ENCODE peak calls at places on chromosomes 4 and X, in four cellular contexts. One of them, this sample, is unnamed. For H3K36me3, the result is how much of the 10 kb centered on the place peaks cover.

GRCh38 chr4:185128272-185129119 is 14.6 kb upstream of the SLC25A4 start:
- DNase-seq in OCI-LY7: no peak
- DNase-seq in transverse colon: peak
- DNase-seq in naive thymus-derived CD4-positive, alpha-beta T cell: no peak
- DNase-seq in this sample: peak

GRCh38 chrX:50680990-50681389 is 133.0 kb downstream of the SHROOM4 start:
- DNase-seq in OCI-LY7: no peak
- DNase-seq in transverse colon: no peak
- DNase-seq in naive thymus-derived CD4-positive, alpha-beta T cell: no peak
- DNase-seq in this sample: no peak

GRCh38 chr4:150012851-150013360 is 65.3 kb upstream of the DCLK2 start:
- DNase-seq in OCI-LY7: no peak
- DNase-seq in transverse colon: no peak
- DNase-seq in naive thymus-derived CD4-positive, alpha-beta T cell: no peak
- DNase-seq in this sample: no peak

GRCh38 chrX:40950546-40950945 is 134.7 kb upstream of the USP9X start:
- DNase-seq in OCI-LY7: no peak
- DNase-seq in transverse colon: no peak
- DNase-seq in naive thymus-derived CD4-positive, alpha-beta T cell: no peak
- DNase-seq in this sample: no peak

GRCh38 chr4:31236635-31237173 is 516.5 kb downstream of the PCDH7 start:
- DNase-seq in OCI-LY7: no peak
- DNase-seq in transverse colon: no peak
- DNase-seq in naive thymus-derived CD4-positive, alpha-beta T cell: no peak
- DNase-seq in this sample: no peak

GRCh38 chrX:38061335-38061734 is 55.0 kb downstream of the SYTL5 start:
- DNase-seq in OCI-LY7: no peak
- DNase-seq in transverse colon: no peak
- DNase-seq in naive thymus-derived CD4-positive, alpha-beta T cell: no peak
- DNase-seq in this sample: peak

GRCh38 chr4:8176547-8177399 is 18.2 kb upstream of the ABLIM2 start:
- DNase-seq in OCI-LY7: peak
- DNase-seq in transverse colon: peak
- DNase-seq in naive thymus-derived CD4-positive, alpha-beta T cell: peak
- DNase-seq in this sample: peak

GRCh38 chrX:136750364-136750763 is 30.4 kb downstream of the ARHGEF6 start:
- DNase-seq in OCI-LY7: no peak
- DNase-seq in transverse colon: no peak
- DNase-seq in naive thymus-derived CD4-positive, alpha-beta T cell: no peak
- DNase-seq in this sample: peak

GRCh38 chr4:130563185-130563890 is 1467.4 kb downstream of the C4orf33 start:
- DNase-seq in OCI-LY7: no peak
- DNase-seq in transverse colon: no peak
- DNase-seq in naive thymus-derived CD4-positive, alpha-beta T cell: no peak
- DNase-seq in this sample: peak

GRCh38 chr4:3135155-3136011 is 60.9 kb downstream of the HTT start:
- DNase-seq in OCI-LY7: no peak
- DNase-seq in transverse colon: no peak
- DNase-seq in naive thymus-derived CD4-positive, alpha-beta T cell: no peak
- DNase-seq in this sample: no peak

GRCh38 chr4:164952551-164952950 is 24.9 kb downstream of the TRIM61 start:
- DNase-seq in OCI-LY7: peak
- DNase-seq in transverse colon: no peak
- DNase-seq in naive thymus-derived CD4-positive, alpha-beta T cell: no peak
- DNase-seq in this sample: no peak

GRCh38 chrX:71578253-71579135 is at the start of gene GCNA:
- DNase-seq in OCI-LY7: no peak
- DNase-seq in transverse colon: no peak
- DNase-seq in naive thymus-derived CD4-positive, alpha-beta T cell: no peak
- DNase-seq in this sample: no peak

GRCh38 chr4:168480991-168481588 is 798 bp upstream of the DDX60L start:
- DNase-seq in OCI-LY7: peak
- DNase-seq in transverse colon: peak
- DNase-seq in naive thymus-derived CD4-positive, alpha-beta T cell: peak
- DNase-seq in this sample: peak

GRCh38 chr4:76251448-76252270 is at the start of gene FAM47E:
- DNase-seq in OCI-LY7: no peak
- DNase-seq in transverse colon: peak
- DNase-seq in naive thymus-derived CD4-positive, alpha-beta T cell: peak
- DNase-seq in this sample: peak

GRCh38 chrX:41556958-41557357 is 109.8 kb downstream of the NYX start:
- DNase-seq in OCI-LY7: peak
- DNase-seq in transverse colon: no peak
- DNase-seq in naive thymus-derived CD4-positive, alpha-beta T cell: no peak
- DNase-seq in this sample: no peak

GRCh38 chr4:173135241-173135847 is 33.3 kb upstream of the GALNT7 start:
- DNase-seq in OCI-LY7: no peak
- DNase-seq in transverse colon: no peak
- DNase-seq in naive thymus-derived CD4-positive, alpha-beta T cell: no peak
- DNase-seq in this sample: peak

GRCh38 chr4:81195475-81195874 is 19.5 kb downstream of the PRKG2 start:
- DNase-seq in OCI-LY7: no peak
- DNase-seq in transverse colon: no peak
- DNase-seq in naive thymus-derived CD4-positive, alpha-beta T cell: no peak
- DNase-seq in this sample: no peak

GRCh38 chrX:151870603-151871002 is 42.1 kb upstream of the MAGEA4 start:
- DNase-seq in OCI-LY7: no peak
- DNase-seq in transverse colon: no peak
- DNase-seq in naive thymus-derived CD4-positive, alpha-beta T cell: no peak
- DNase-seq in this sample: peak

GRCh38 chr4:164613761-164614277 is 140.1 kb upstream of the SMIM31 start:
- DNase-seq in OCI-LY7: no peak
- DNase-seq in transverse colon: no peak
- DNase-seq in naive thymus-derived CD4-positive, alpha-beta T cell: no peak
- DNase-seq in this sample: peak

GRCh38 chr4:76981649-76982048 is 32.1 kb downstream of the SEPTIN11 start:
- DNase-seq in OCI-LY7: no peak
- DNase-seq in transverse colon: no peak
- DNase-seq in naive thymus-derived CD4-positive, alpha-beta T cell: no peak
- DNase-seq in this sample: no peak

GRCh38 chr4:72567821-72568620 is 1.0 kb downstream of the ADAMTS3 start:
- DNase-seq in OCI-LY7: no peak
- DNase-seq in transverse colon: peak
- DNase-seq in naive thymus-derived CD4-positive, alpha-beta T cell: no peak
- DNase-seq in this sample: peak

GRCh38 chr4:141079393-141079930 is 53.8 kb downstream of the RNF150 start:
- DNase-seq in OCI-LY7: no peak
- DNase-seq in transverse colon: no peak
- DNase-seq in naive thymus-derived CD4-positive, alpha-beta T cell: no peak
- DNase-seq in this sample: no peak

GRCh38 chrX:30570505-30570904 is 7.1 kb downstream of the TASL start:
- DNase-seq in OCI-LY7: peak
- DNase-seq in transverse colon: no peak
- DNase-seq in naive thymus-derived CD4-positive, alpha-beta T cell: no peak
- DNase-seq in this sample: peak

GRCh38 chrX:47854474-47854873 is 17.8 kb downstream of the ZNF81 start:
- DNase-seq in OCI-LY7: peak
- DNase-seq in transverse colon: peak
- DNase-seq in naive thymus-derived CD4-positive, alpha-beta T cell: peak
- DNase-seq in this sample: no peak

GRCh38 chr4:41881931-41882621 is 53.2 kb upstream of the TMEM33 start:
- DNase-seq in OCI-LY7: no peak
- DNase-seq in transverse colon: no peak
- DNase-seq in naive thymus-derived CD4-positive, alpha-beta T cell: no peak
- DNase-seq in this sample: no peak

GRCh38 chrX:154727418-154728323 is 23.2 kb downstream of the GAB3 start:
- DNase-seq in OCI-LY7: no peak
- DNase-seq in transverse colon: peak
- DNase-seq in naive thymus-derived CD4-positive, alpha-beta T cell: no peak
- DNase-seq in this sample: peak

GRCh38 chr4:180932365-180933001 is 1310.7 kb upstream of the TENM3 start:
- DNase-seq in OCI-LY7: peak
- DNase-seq in transverse colon: no peak
- DNase-seq in naive thymus-derived CD4-positive, alpha-beta T cell: no peak
- DNase-seq in this sample: no peak

GRCh38 chr4:183335369-183335940 is 13.2 kb upstream of the CLDN24 start:
- DNase-seq in OCI-LY7: no peak
- DNase-seq in transverse colon: no peak
- DNase-seq in naive thymus-derived CD4-positive, alpha-beta T cell: no peak
- DNase-seq in this sample: peak

GRCh38 chr4:139553751-139554670 is 2.0 kb downstream of the SETD7 start:
- DNase-seq in OCI-LY7: no peak
- DNase-seq in transverse colon: no peak
- DNase-seq in naive thymus-derived CD4-positive, alpha-beta T cell: no peak
- DNase-seq in this sample: no peak

GRCh38 chr4:130722370-130722769 is 1626.4 kb downstream of the C4orf33 start:
- DNase-seq in OCI-LY7: no peak
- DNase-seq in transverse colon: no peak
- DNase-seq in naive thymus-derived CD4-positive, alpha-beta T cell: no peak
- DNase-seq in this sample: no peak

GRCh38 chr4:26287748-26288147 is 33.1 kb upstream of the RBPJ start:
- DNase-seq in OCI-LY7: no peak
- DNase-seq in transverse colon: no peak
- DNase-seq in naive thymus-derived CD4-positive, alpha-beta T cell: no peak
- DNase-seq in this sample: no peak

GRCh38 chr4:80036306-80036705 is 36.7 kb downstream of the ANTXR2 start:
- DNase-seq in OCI-LY7: no peak
- DNase-seq in transverse colon: no peak
- DNase-seq in naive thymus-derived CD4-positive, alpha-beta T cell: no peak
- DNase-seq in this sample: no peak

GRCh38 chr4:76585897-76586360 is 150.9 kb downstream of the SHROOM3 start:
- DNase-seq in OCI-LY7: no peak
- DNase-seq in transverse colon: peak
- DNase-seq in naive thymus-derived CD4-positive, alpha-beta T cell: no peak
- DNase-seq in this sample: peak

GRCh38 chrX:3326721-3327120 is 19.7 kb downstream of the MXRA5 start:
- DNase-seq in OCI-LY7: no peak
- DNase-seq in transverse colon: no peak
- DNase-seq in naive thymus-derived CD4-positive, alpha-beta T cell: no peak
- DNase-seq in this sample: no peak

GRCh38 chr4:6916587-6917444 is 7.2 kb downstream of the TBC1D14 start:
- DNase-seq in OCI-LY7: no peak
- DNase-seq in transverse colon: peak
- DNase-seq in naive thymus-derived CD4-positive, alpha-beta T cell: no peak
- DNase-seq in this sample: no peak

GRCh38 chr4:113645771-113646455 is 115.6 kb downstream of the CAMK2D start:
- DNase-seq in OCI-LY7: no peak
- DNase-seq in transverse colon: peak
- DNase-seq in naive thymus-derived CD4-positive, alpha-beta T cell: no peak
- DNase-seq in this sample: peak

GRCh38 chr4:54217642-54218486 is 11.2 kb upstream of the PDGFRA start:
- DNase-seq in OCI-LY7: peak
- DNase-seq in transverse colon: peak
- DNase-seq in naive thymus-derived CD4-positive, alpha-beta T cell: peak
- DNase-seq in this sample: peak

GRCh38 chrX:70398899-70399298 is 24.2 kb upstream of the GDPD2 start:
- DNase-seq in OCI-LY7: peak
- DNase-seq in transverse colon: no peak
- DNase-seq in naive thymus-derived CD4-positive, alpha-beta T cell: peak
- DNase-seq in this sample: peak
- H3K36me3 ChIP-seq in OCI-LY7: half or more
- H3K36me3 ChIP-seq in transverse colon: under half
- H3K36me3 ChIP-seq in naive thymus-derived CD4-positive, alpha-beta T cell: under half
- H3K36me3 ChIP-seq in this sample: under half

GRCh38 chr4:146186556-146186955 is 11.0 kb downstream of the LSM6 start:
- DNase-seq in OCI-LY7: no peak
- DNase-seq in transverse colon: no peak
- DNase-seq in naive thymus-derived CD4-positive, alpha-beta T cell: no peak
- DNase-seq in this sample: peak

GRCh38 chr4:146193628-146194027 is 18.1 kb downstream of the LSM6 start:
- DNase-seq in OCI-LY7: no peak
- DNase-seq in transverse colon: no peak
- DNase-seq in naive thymus-derived CD4-positive, alpha-beta T cell: no peak
- DNase-seq in this sample: no peak

GRCh38 chr4:146194212-146194611 is 18.7 kb downstream of the LSM6 start:
- DNase-seq in OCI-LY7: no peak
- DNase-seq in transverse colon: no peak
- DNase-seq in naive thymus-derived CD4-positive, alpha-beta T cell: no peak
- DNase-seq in this sample: no peak

GRCh38 chr4:146192060-146192459 is 16.5 kb downstream of the LSM6 start:
- DNase-seq in OCI-LY7: no peak
- DNase-seq in transverse colon: peak
- DNase-seq in naive thymus-derived CD4-positive, alpha-beta T cell: no peak
- DNase-seq in this sample: peak

GRCh38 chr4:146190393-146190910 is 14.9 kb downstream of the LSM6 start:
- DNase-seq in OCI-LY7: no peak
- DNase-seq in transverse colon: no peak
- DNase-seq in naive thymus-derived CD4-positive, alpha-beta T cell: no peak
- DNase-seq in this sample: peak
- H3K36me3 ChIP-seq in OCI-LY7: half or more
- H3K36me3 ChIP-seq in transverse colon: under half
- H3K36me3 ChIP-seq in naive thymus-derived CD4-positive, alpha-beta T cell: under half
- H3K36me3 ChIP-seq in this sample: under half

GRCh38 chr4:40124690-40125089 is 68.0 kb downstream of the N4BP2 start:
- DNase-seq in OCI-LY7: no peak
- DNase-seq in transverse colon: no peak
- DNase-seq in naive thymus-derived CD4-positive, alpha-beta T cell: peak
- DNase-seq in this sample: no peak

GRCh38 chr4:40121515-40121914 is 64.9 kb downstream of the N4BP2 start:
- DNase-seq in OCI-LY7: no peak
- DNase-seq in transverse colon: no peak
- DNase-seq in naive thymus-derived CD4-positive, alpha-beta T cell: no peak
- DNase-seq in this sample: peak

GRCh38 chr4:40119344-40119743 is 62.7 kb downstream of the N4BP2 start:
- DNase-seq in OCI-LY7: no peak
- DNase-seq in transverse colon: no peak
- DNase-seq in naive thymus-derived CD4-positive, alpha-beta T cell: no peak
- DNase-seq in this sample: no peak

DNA sequence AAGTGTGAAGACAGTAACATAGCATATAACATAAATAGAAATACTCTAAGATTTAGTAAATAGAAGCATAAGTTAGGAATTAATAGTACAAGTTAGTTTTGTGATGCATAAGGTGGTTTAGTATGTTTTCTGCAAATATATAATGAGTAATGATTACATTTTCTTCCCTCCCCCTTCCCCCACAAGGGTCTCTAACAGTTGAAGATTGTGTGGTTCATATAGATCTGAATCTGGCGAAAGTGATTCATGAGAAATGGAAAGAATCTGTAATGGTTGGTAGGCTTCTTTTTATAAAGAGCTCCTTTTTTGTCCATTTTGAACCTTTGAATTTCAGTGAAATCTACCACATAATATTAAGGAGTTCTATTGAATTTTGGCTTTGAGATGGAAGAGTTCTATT is 66.3 kb downstream of the N4BP2 start:
- DNase-seq in OCI-LY7: no peak
- DNase-seq in transverse colon: no peak
- DNase-seq in naive thymus-derived CD4-positive, alpha-beta T cell: no peak
- DNase-seq in this sample: no peak
- H3K36me3 ChIP-seq in OCI-LY7: under half
- H3K36me3 ChIP-seq in transverse colon: under half
- H3K36me3 ChIP-seq in naive thymus-derived CD4-positive, alpha-beta T cell: under half
- H3K36me3 ChIP-seq in this sample: under half

GRCh38 chr4:107648178-107648991 is 71.6 kb downstream of the PAPSS1 start:
- DNase-seq in OCI-LY7: no peak
- DNase-seq in transverse colon: no peak
- DNase-seq in naive thymus-derived CD4-positive, alpha-beta T cell: no peak
- DNase-seq in this sample: no peak

GRCh38 chr4:107645604-107646003 is 74.4 kb downstream of the PAPSS1 start:
- DNase-seq in OCI-LY7: no peak
- DNase-seq in transverse colon: no peak
- DNase-seq in naive thymus-derived CD4-positive, alpha-beta T cell: no peak
- DNase-seq in this sample: no peak

GRCh38 chr4:107640157-107640556 is 79.9 kb downstream of the PAPSS1 start:
- DNase-seq in OCI-LY7: no peak
- DNase-seq in transverse colon: no peak
- DNase-seq in naive thymus-derived CD4-positive, alpha-beta T cell: no peak
- DNase-seq in this sample: no peak

GRCh38 chr4:107647591-107647990 is 72.4 kb downstream of the PAPSS1 start:
- DNase-seq in OCI-LY7: no peak
- DNase-seq in transverse colon: no peak
- DNase-seq in naive thymus-derived CD4-positive, alpha-beta T cell: no peak
- DNase-seq in this sample: no peak

GRCh38 chr4:107643021-107643420 is 77.0 kb downstream of the PAPSS1 start:
- DNase-seq in OCI-LY7: no peak
- DNase-seq in transverse colon: no peak
- DNase-seq in naive thymus-derived CD4-positive, alpha-beta T cell: no peak
- DNase-seq in this sample: no peak
- H3K36me3 ChIP-seq in OCI-LY7: half or more
- H3K36me3 ChIP-seq in transverse colon: under half
- H3K36me3 ChIP-seq in naive thymus-derived CD4-positive, alpha-beta T cell: under half
- H3K36me3 ChIP-seq in this sample: under half

This sample was measured in fibroblast of lung.